ENCODE peak calls at places on chromosomes 3 and 15, in five cellular contexts. I is mesenchymal stem cell, C is neuronal stem cell, Q is H1, S is H9. N is an unnamed sample.

GRCh38 chr15:85047271-85047948 is 65.8 kb downstream of the PDE8A start:
- DNase-seq in C (no peak), S (no peak), I (peak; percentile 99), Q (no peak), N (peak; percentile 65)

GRCh38 chr15:56052389-56053045 is 59.1 kb upstream of the NEDD4 start:
- DNase-seq in I (peak; percentile 65), S (no peak), Q (no peak), C (no peak), N (peak; percentile 93)

GRCh38 chr3:732326-732928 is 360.4 kb upstream of the CNTN6 start:
- DNase-seq in C (no peak), S (no peak), Q (no peak), I (no peak), N (no peak)

GRCh38 chr15:77107531-77108355 is 36.8 kb upstream of the TSPAN3 start:
- DNase-seq in C (peak; percentile 53), Q (peak; percentile 72), I (peak; percentile 56), S (peak; percentile 79), N (peak; percentile 14)

GRCh38 chr3:127747751-127748521 is 74.4 kb downstream of the MGLL start:
- DNase-seq in S (no peak), Q (no peak), C (no peak), I (peak; percentile 87), N (no peak)

GRCh38 chr3:56089739-56090138 is 378.5 kb downstream of the ERC2 start:
- DNase-seq in C (no peak), Q (no peak), I (no peak), S (no peak), N (no peak)

GRCh38 chr3:100830931-100831330 is 121.6 kb downstream of the TFG start:
- DNase-seq in Q (no peak), C (no peak), S (no peak), I (no peak), N (no peak)

GRCh38 chr3:10400749-10401495 is 80.0 kb upstream of the SEC13 start:
- DNase-seq in S (no peak), C (no peak), I (no peak), Q (no peak), N (no peak)

GRCh38 chr3:127342735-127343134 is 54.9 kb upstream of the PRR20G start:
- DNase-seq in C (peak; percentile 8), I (no peak), S (peak; percentile 64), Q (peak; percentile 48), N (no peak)

GRCh38 chr3:71062037-71062919 is 521.2 kb downstream of the FOXP1 start:
- DNase-seq in Q (no peak), S (no peak), I (peak; percentile 46), C (no peak), N (no peak)

GRCh38 chr3:54169524-54169923 is 47.2 kb downstream of the CACNA2D3 start:
- DNase-seq in Q (no peak), S (no peak), I (no peak), C (no peak), N (no peak)

GRCh38 chr3:126315916-126316514 is 41.2 kb downstream of the KLF15 start:
- DNase-seq in Q (peak; percentile 39), I (no peak), C (no peak), S (peak; percentile 15), N (no peak)

GRCh38 chr3:147130461-147130860 is 275.9 kb downstream of the ZIC4 start:
- DNase-seq in S (no peak), C (no peak), I (no peak), Q (no peak), N (no peak)

GRCh38 chr3:172347895-172348680 is 100.2 kb downstream of the GHSR start:
- DNase-seq in Q (no peak), I (no peak), C (no peak), S (no peak), N (no peak)

GRCh38 chr3:114557791-114558190 is 264.0 kb downstream of the TIGIT start:
- DNase-seq in S (no peak), C (no peak), I (no peak), Q (no peak), N (no peak)

GRCh38 chr3:45798034-45798433 is 1.7 kb upstream of the SLC6A20 start:
- DNase-seq in C (no peak), Q (no peak), I (no peak), S (no peak), N (no peak)

GRCh38 chr3:177051419-177051818 is 145.9 kb downstream of the TBL1XR1 start:
- DNase-seq in Q (no peak), S (no peak), C (no peak), I (no peak), N (peak; percentile 27)

GRCh38 chr3:43534676-43535075 is 87.1 kb downstream of the ANO10 start:
- DNase-seq in I (no peak), S (no peak), Q (no peak), C (no peak), N (no peak)

GRCh38 chr3:143078883-143079282 is 40.7 kb upstream of the CHST2 start:
- DNase-seq in Q (no peak), I (peak; percentile 77), S (no peak), C (no peak), N (peak; percentile 13)

GRCh38 chr3:16936656-16937055 is 51.9 kb downstream of the PLCL2 start:
- DNase-seq in Q (no peak), C (no peak), S (no peak), I (no peak), N (no peak)

GRCh38 chr3:104547040-104547439 is 819.7 kb upstream of the ALCAM start:
- DNase-seq in Q (peak; percentile 38), C (no peak), I (no peak), S (no peak), N (no peak)

GRCh38 chr15:99059010-99059981 is 45.6 kb upstream of the SYNM start:
- DNase-seq in C (peak; percentile 85), Q (peak; percentile 86), I (peak; percentile 90), S (peak; percentile 85), N (peak; percentile 27)

DNA sequence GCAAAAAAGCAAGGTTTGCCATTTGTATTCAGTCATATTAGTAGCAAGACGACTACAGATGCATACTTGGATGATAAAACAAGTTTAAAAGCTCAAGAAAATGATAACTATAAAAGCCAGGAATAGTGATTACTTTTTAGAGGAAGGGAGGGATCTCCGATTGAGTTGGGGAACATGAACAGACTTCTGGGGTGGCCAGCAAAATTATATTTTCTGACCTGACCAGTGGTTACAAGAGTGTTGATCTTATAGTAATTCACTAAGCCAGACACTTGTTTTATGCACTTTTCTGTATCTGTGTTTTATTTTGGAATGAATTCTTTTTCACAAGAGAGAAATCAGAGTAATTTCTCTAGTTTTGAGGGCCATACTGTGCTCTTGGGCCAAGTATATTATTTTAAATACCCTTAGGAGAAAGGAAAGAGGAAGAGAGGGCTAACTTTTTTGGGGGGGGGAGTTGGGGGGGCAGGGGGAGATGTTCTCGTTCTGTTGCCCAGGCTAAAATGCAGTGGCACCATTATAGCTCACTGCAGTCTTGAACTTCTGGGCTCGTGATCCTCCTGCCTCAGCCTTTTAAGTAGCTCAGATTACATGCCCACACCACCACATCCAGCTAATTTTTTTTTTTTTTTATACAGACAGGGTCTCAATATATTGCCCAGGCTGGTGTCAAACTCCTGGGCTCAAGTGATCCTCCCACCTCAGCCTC is 57.3 kb downstream of the TGFBR2 start:
- DNase-seq in I (no peak), C (no peak), Q (no peak), S (no peak), N (no peak)
- H3K4me1 ChIP-seq in I (peaks cover 7% of the 10 kb centered on the region), C (peaks cover 44% of the 10 kb centered on the region), Q (peaks cover 11% of the 10 kb centered on the region), S (peaks cover 11% of the 10 kb centered on the region), N (peaks cover 17% of the 10 kb centered on the region)

GRCh38 chr3:197508511-197508910 is 47.3 kb downstream of the BDH1 start:
- DNase-seq in Q (no peak), S (no peak), I (no peak), C (no peak), N (no peak)
- H2BK12ac ChIP-seq in Q (no peak overlapping the region), S (no peak overlapping the region), I (no peak overlapping the region), C (no peak overlapping the region), N (no peak overlapping the region)

DNA sequence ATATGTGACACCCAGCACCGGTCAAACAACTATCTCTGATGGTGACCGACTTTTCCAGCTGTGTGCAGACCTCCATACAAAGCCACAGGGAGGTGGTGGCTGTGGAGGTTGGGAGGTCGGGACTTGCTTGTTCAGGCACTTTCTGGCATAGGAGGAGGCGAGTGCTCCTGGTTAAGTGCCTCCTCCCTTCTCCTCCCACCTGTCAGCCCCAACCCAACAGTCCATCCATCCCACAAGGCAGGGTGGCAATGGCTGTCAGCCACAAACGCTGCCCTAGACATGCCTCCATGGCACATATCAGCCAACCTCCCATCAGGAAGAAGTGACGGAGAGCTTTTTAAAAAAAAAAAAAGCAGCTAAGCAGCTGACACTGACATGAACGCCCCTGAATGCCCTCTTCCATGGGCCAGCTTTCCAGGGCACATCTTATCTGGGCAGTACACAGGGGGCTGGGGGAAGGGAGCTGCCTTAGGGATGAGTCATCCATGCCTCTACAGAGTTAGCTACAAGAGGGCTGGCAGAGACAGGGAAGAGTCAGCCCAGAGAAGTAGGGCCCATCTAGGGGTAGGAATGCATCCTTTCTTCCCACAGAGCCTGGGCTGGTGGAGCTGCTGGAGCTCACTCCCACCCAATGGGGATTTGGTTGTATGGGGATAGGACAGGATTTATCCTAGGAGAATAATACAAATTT is 41.2 kb downstream of the CCDC12 start:
- DNase-seq in S (peak; percentile 91), I (peak; percentile 97), Q (no peak), C (peak; percentile 67), N (peak; percentile 80)
- H3K4me1 ChIP-seq in S (peaks cover 8% of the 10 kb centered on the region), I (peaks cover 64% of the 10 kb centered on the region), Q (peaks cover 14% of the 10 kb centered on the region), C (peaks cover 9% of the 10 kb centered on the region), N (peaks cover 38% of the 10 kb centered on the region)

DNA sequence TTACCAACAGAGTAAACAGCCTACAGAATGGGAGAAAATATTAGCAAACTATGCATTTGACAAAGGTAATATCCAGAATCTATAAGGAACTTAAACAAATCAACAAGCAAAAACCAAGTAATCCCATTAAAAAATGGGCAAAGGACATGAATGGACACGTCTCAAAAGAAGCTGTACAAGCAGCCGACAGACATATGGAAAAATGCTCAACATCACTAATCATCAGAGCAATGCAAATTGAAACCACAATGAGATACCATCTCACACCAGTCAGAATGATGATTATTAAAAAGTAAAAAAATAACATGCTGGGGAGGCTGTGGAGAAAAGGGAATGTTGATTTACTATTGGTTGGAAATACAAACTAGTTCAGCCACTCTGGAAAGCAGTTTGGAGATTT is 30.7 kb upstream of the PPM1L start:
- DNase-seq in Q (no peak), I (no peak), C (no peak), S (no peak), N (no peak)
- H2BK12ac ChIP-seq in Q (no peak overlapping the region), I (no peak overlapping the region), C (no peak overlapping the region), S (no peak overlapping the region), N (no peak overlapping the region)

GRCh38 chr3:124781706-124782376 is 51.6 kb downstream of the UMPS start:
- DNase-seq in C (no peak), S (no peak), I (no peak), Q (no peak), N (no peak)

GRCh38 chr3:124779116-124779515 is 48.9 kb downstream of the UMPS start:
- DNase-seq in C (no peak), Q (no peak), I (no peak), S (no peak), N (no peak)

GRCh38 chr3:124780767-124781485 is 50.7 kb downstream of the UMPS start:
- DNase-seq in C (no peak), S (no peak), Q (no peak), I (peak; percentile 97), N (peak; percentile 79)

GRCh38 chr3:124779751-124780191 is 49.5 kb downstream of the UMPS start:
- DNase-seq in S (no peak), I (no peak), Q (no peak), C (no peak), N (no peak)

GRCh38 chr3:124780356-124780755 is 50.1 kb downstream of the UMPS start:
- DNase-seq in Q (no peak), I (peak; percentile 85), C (no peak), S (no peak), N (peak; percentile 81)
- H3K4me1 ChIP-seq in Q (peaks cover 12% of the 10 kb centered on the region), I (peaks cover 40% of the 10 kb centered on the region), C (peaks cover 16% of the 10 kb centered on the region), S (peaks cover 9% of the 10 kb centered on the region), N (peaks cover 62% of the 10 kb centered on the region)

N was measured in trophoblast cell.